ENCODE peak calls at places on chromosomes 16 and 17, in six cellular contexts. T, F, I, R, S and Q are unnamed samples.

GRCh38 chr16:50282010-50282538 is 15.7 kb downstream of the ADCY7 start:
- DNase-seq in T (no peak), F (peak; percentile 69), I (peak; percentile 84), R (peak; percentile 40), S (peak; percentile 69), Q (no peak)

GRCh38 chr17:46788300-46788699 is 30.2 kb downstream of the WNT3 start:
- DNase-seq in T (no peak), F (no peak), I (no peak), R (no peak), S (no peak), Q (no peak)

GRCh38 chr17:77882481-77883212 is 75.9 kb upstream of the TNRC6C start:
- DNase-seq in T (peak; percentile 9), F (peak; percentile 89), I (peak; percentile 100), R (peak; percentile 86), S (peak; percentile 51), Q (peak; percentile 42)

GRCh38 chr16:84117482-84117843 is 721 bp upstream of the MBTPS1 start:
- DNase-seq in T (no peak), F (peak; percentile 35), I (no peak), R (no peak), S (no peak), Q (no peak)

GRCh38 chr16:82152641-82153094 is 17.4 kb downstream of the MPHOSPH6 start:
- DNase-seq in T (no peak), F (peak; percentile 62), I (no peak), R (no peak), S (peak; percentile 57), Q (peak; percentile 10)

GRCh38 chr17:45228985-45229517 is 7.4 kb downstream of the FMNL1 start:
- DNase-seq in T (peak; percentile 58), F (peak; percentile 93), I (peak; percentile 97), R (peak; percentile 85), S (peak; percentile 76), Q (peak; percentile 95)

GRCh38 chr16:4682616-4683254 is 10.6 kb upstream of the NUDT16L1 start:
- DNase-seq in T (no peak), F (peak; percentile 31), I (no peak), R (no peak), S (no peak), Q (no peak)

GRCh38 chr16:35735403-35736251 is 2276.2 kb downstream of the TP53TG3F start:
- DNase-seq in T (no peak), F (no peak), I (no peak), R (no peak), S (no peak), Q (no peak)

GRCh38 chr17:17570207-17570797 is 21.2 kb downstream of the PEMT start:
- DNase-seq in T (peak; percentile 61), F (no peak), I (no peak), R (no peak), S (peak; percentile 54), Q (peak; percentile 31)

GRCh38 chr17:17518951-17519350 is 22.8 kb upstream of the RASD1 start:
- DNase-seq in T (no peak), F (no peak), I (no peak), R (no peak), S (no peak), Q (no peak)

GRCh38 chr17:74429604-74430384 is 2.1 kb upstream of the GPRC5C start:
- DNase-seq in T (no peak), F (no peak), I (no peak), R (no peak), S (peak; percentile 69), Q (no peak)

GRCh38 chr16:50526796-50527195 is 21.4 kb upstream of the NKD1 start:
- DNase-seq in T (no peak), F (no peak), I (no peak), R (no peak), S (no peak), Q (no peak)

GRCh38 chr17:63998050-63998720 is at the start of gene PRR29:
- DNase-seq in T (peak; percentile 70), F (peak; percentile 31), I (peak; percentile 70), R (peak; percentile 56), S (peak; percentile 56), Q (peak; percentile 66)

GRCh38 chr16:11595908-11596504 is 9.3 kb upstream of the LITAF start:
- DNase-seq in T (no peak), F (no peak), I (no peak), R (no peak), S (no peak), Q (no peak)

GRCh38 chr17:45719335-45720071 is 64.6 kb upstream of the CRHR1 start:
- DNase-seq in T (peak; percentile 68), F (peak; percentile 85), I (no peak), R (no peak), S (no peak), Q (peak; percentile 86)

GRCh38 chr17:67639997-67640396 is 77.7 kb upstream of the NOL11 start:
- DNase-seq in T (no peak), F (no peak), I (no peak), R (no peak), S (no peak), Q (no peak)

GRCh38 chr17:19716108-19717030 is at the start of gene SLC47A2:
- DNase-seq in T (no peak), F (no peak), I (no peak), R (no peak), S (no peak), Q (no peak)

GRCh38 chr17:56125830-56126819 is 27.1 kb upstream of the ANKFN1 start:
- DNase-seq in T (peak; percentile 34), F (peak; percentile 74), I (no peak), R (no peak), S (no peak), Q (peak; percentile 84)

GRCh38 chr16:78122774-78123315 is 23.4 kb downstream of the WWOX start:
- DNase-seq in T (peak; percentile 32), F (peak; percentile 51), I (no peak), R (no peak), S (no peak), Q (peak; percentile 50)

GRCh38 chr17:68295086-68295485 is 3.8 kb downstream of the ARSG start:
- DNase-seq in T (no peak), F (no peak), I (no peak), R (no peak), S (no peak), Q (no peak)

GRCh38 chr17:58758890-58759289 is 3.2 kb downstream of the PPM1E start:
- DNase-seq in T (no peak), F (no peak), I (no peak), R (no peak), S (no peak), Q (no peak)

GRCh38 chr16:68091604-68092261 is 6.6 kb downstream of the NFATC3 start:
- DNase-seq in T (no peak), F (peak; percentile 82), I (no peak), R (no peak), S (no peak), Q (peak; percentile 64)

GRCh38 chr17:43905985-43906852 is 1.1 kb downstream of the MPP2 start:
- DNase-seq in T (peak; percentile 59), F (peak; percentile 43), I (peak; percentile 76), R (peak; percentile 30), S (peak; percentile 58), Q (peak; percentile 72)

GRCh38 chr16:19542138-19542821 is 13.2 kb upstream of the VPS35L start:
- DNase-seq in T (no peak), F (no peak), I (no peak), R (no peak), S (peak; percentile 47), Q (no peak)